ENCODE peak calls at places on chromosome X, in ten cellular contexts. One of them, this sample, is unnamed.

GRCh38 chrX:149074429-149074828 is 430.7 kb downstream of the IDS start:
- DNase-seq in activated CD4-positive, alpha-beta memory T cell treated with anti-CD3 and anti-CD28 coated beads, Interleukin-2, amount 10 ng/mL, durations not matched to agents 7 days and 5 days: peak
- DNase-seq in Kasumi-1: peak
- DNase-seq in GM12865: peak
- DNase-seq in A172: peak
- DNase-seq in CD8-positive, alpha-beta T cell: no peak
- DNase-seq in left colon: no peak
- DNase-seq in cardiac septum: no peak
- DNase-seq in dermis blood vessel endothelial cell: no peak
- DNase-seq in brain microvascular endothelial cell: peak
- DNase-seq in this sample: no peak

GRCh38 chrX:38796926-38797325 is 4.3 kb upstream of the MID1IP1 start:
- DNase-seq in Kasumi-1: no peak
- DNase-seq in activated CD4-positive, alpha-beta memory T cell treated with anti-CD3 and anti-CD28 coated beads, Interleukin-2, amount 10 ng/mL, durations not matched to agents 7 days and 5 days: no peak
- DNase-seq in CD8-positive, alpha-beta T cell: no peak
- DNase-seq in brain microvascular endothelial cell: no peak
- DNase-seq in A172: no peak
- DNase-seq in cardiac septum: no peak
- DNase-seq in GM12865: no peak
- DNase-seq in dermis blood vessel endothelial cell: no peak
- DNase-seq in left colon: no peak
- DNase-seq in this sample: no peak

GRCh38 chrX:49287665-49288064 is 15.8 kb upstream of the GAGE10 start:
- DNase-seq in GM12865: no peak
- DNase-seq in activated CD4-positive, alpha-beta memory T cell treated with anti-CD3 and anti-CD28 coated beads, Interleukin-2, amount 10 ng/mL, durations not matched to agents 7 days and 5 days: no peak
- DNase-seq in left colon: no peak
- DNase-seq in CD8-positive, alpha-beta T cell: no peak
- DNase-seq in brain microvascular endothelial cell: no peak
- DNase-seq in A172: no peak
- DNase-seq in cardiac septum: no peak
- DNase-seq in dermis blood vessel endothelial cell: no peak
- DNase-seq in Kasumi-1: peak
- DNase-seq in this sample: no peak

GRCh38 chrX:1244164-1245076 is 24.2 kb upstream of the CSF2RA start:
- DNase-seq in activated CD4-positive, alpha-beta memory T cell treated with anti-CD3 and anti-CD28 coated beads, Interleukin-2, amount 10 ng/mL, durations not matched to agents 7 days and 5 days: peak
- DNase-seq in A172: peak
- DNase-seq in cardiac septum: no peak
- DNase-seq in left colon: no peak
- DNase-seq in dermis blood vessel endothelial cell: no peak
- DNase-seq in brain microvascular endothelial cell: no peak
- DNase-seq in CD8-positive, alpha-beta T cell: no peak
- DNase-seq in GM12865: peak
- DNase-seq in Kasumi-1: no peak
- DNase-seq in this sample: peak

GRCh38 chrX:16547644-16548043 is 102.3 kb upstream of the S100G start:
- DNase-seq in CD8-positive, alpha-beta T cell: no peak
- DNase-seq in A172: no peak
- DNase-seq in activated CD4-positive, alpha-beta memory T cell treated with anti-CD3 and anti-CD28 coated beads, Interleukin-2, amount 10 ng/mL, durations not matched to agents 7 days and 5 days: no peak
- DNase-seq in Kasumi-1: no peak
- DNase-seq in brain microvascular endothelial cell: no peak
- DNase-seq in dermis blood vessel endothelial cell: no peak
- DNase-seq in left colon: no peak
- DNase-seq in GM12865: no peak
- DNase-seq in cardiac septum: no peak
- DNase-seq in this sample: no peak

GRCh38 chrX:77556276-77556675 is 109.1 kb downstream of the FGF16 start:
- DNase-seq in CD8-positive, alpha-beta T cell: no peak
- DNase-seq in left colon: no peak
- DNase-seq in cardiac septum: no peak
- DNase-seq in GM12865: no peak
- DNase-seq in brain microvascular endothelial cell: no peak
- DNase-seq in activated CD4-positive, alpha-beta memory T cell treated with anti-CD3 and anti-CD28 coated beads, Interleukin-2, amount 10 ng/mL, durations not matched to agents 7 days and 5 days: no peak
- DNase-seq in Kasumi-1: no peak
- DNase-seq in dermis blood vessel endothelial cell: no peak
- DNase-seq in A172: no peak
- DNase-seq in this sample: no peak

GRCh38 chrX:2390754-2391153 is 110.0 kb downstream of the DHRSX start:
- DNase-seq in dermis blood vessel endothelial cell: no peak
- DNase-seq in activated CD4-positive, alpha-beta memory T cell treated with anti-CD3 and anti-CD28 coated beads, Interleukin-2, amount 10 ng/mL, durations not matched to agents 7 days and 5 days: no peak
- DNase-seq in A172: no peak
- DNase-seq in CD8-positive, alpha-beta T cell: no peak
- DNase-seq in Kasumi-1: no peak
- DNase-seq in GM12865: no peak
- DNase-seq in cardiac septum: no peak
- DNase-seq in brain microvascular endothelial cell: no peak
- DNase-seq in left colon: no peak
- DNase-seq in this sample: no peak

GRCh38 chrX:136041254-136041812 is 56.1 kb downstream of the SLC9A6 start:
- DNase-seq in left colon: no peak
- DNase-seq in A172: no peak
- DNase-seq in Kasumi-1: no peak
- DNase-seq in dermis blood vessel endothelial cell: no peak
- DNase-seq in GM12865: no peak
- DNase-seq in CD8-positive, alpha-beta T cell: no peak
- DNase-seq in brain microvascular endothelial cell: no peak
- DNase-seq in activated CD4-positive, alpha-beta memory T cell treated with anti-CD3 and anti-CD28 coated beads, Interleukin-2, amount 10 ng/mL, durations not matched to agents 7 days and 5 days: no peak
- DNase-seq in cardiac septum: no peak
- DNase-seq in this sample: no peak

GRCh38 chrX:70134116-70134477 is 850 bp downstream of the IGBP1 start:
- DNase-seq in dermis blood vessel endothelial cell: peak
- DNase-seq in A172: no peak
- DNase-seq in cardiac septum: no peak
- DNase-seq in CD8-positive, alpha-beta T cell: no peak
- DNase-seq in activated CD4-positive, alpha-beta memory T cell treated with anti-CD3 and anti-CD28 coated beads, Interleukin-2, amount 10 ng/mL, durations not matched to agents 7 days and 5 days: no peak
- DNase-seq in GM12865: no peak
- DNase-seq in brain microvascular endothelial cell: no peak
- DNase-seq in left colon: peak
- DNase-seq in Kasumi-1: no peak
- DNase-seq in this sample: no peak